ENCODE peak calls at places on chromosomes 6 and 20, in four cellular contexts. Q, T, M and Z are unnamed samples. For H3K4me1, the result is how much of the 10 kb centered on the place peaks cover.

GRCh38 chr6:75563032-75563431 is 38.6 kb upstream of the SENP6 start:
- DNase-seq in Q (no peak), T (peak), M (no peak), Z (peak)

GRCh38 chr6:38058022-38058421 is 238.5 kb downstream of the ZFAND3 start:
- DNase-seq in Q (no peak), T (no peak), M (peak), Z (peak)

GRCh38 chr6:94071835-94072234 is 652.5 kb upstream of the EPHA7 start:
- DNase-seq in Q (no peak), T (peak), M (no peak), Z (no peak)

GRCh38 chr6:44569931-44570385 is 182.5 kb downstream of the CDC5L start:
- DNase-seq in Q (peak), T (no peak), M (no peak), Z (no peak)

GRCh38 chr20:48547682-48548081 is 280.1 kb downstream of the PREX1 start:
- DNase-seq in Q (no peak), T (no peak), M (no peak), Z (no peak)

GRCh38 chr20:41392871-41393704 is 26.5 kb upstream of the EMILIN3 start:
- DNase-seq in Q (no peak), T (no peak), M (no peak), Z (peak)

GRCh38 chr6:137819740-137820139 is 47.3 kb upstream of the TNFAIP3 start:
- DNase-seq in Q (no peak), T (no peak), M (no peak), Z (no peak)

GRCh38 chr20:41717464-41717863 is 99.3 kb upstream of the CHD6 start:
- DNase-seq in Q (no peak), T (no peak), M (no peak), Z (no peak)

GRCh38 chr6:22845467-22845866 is 276.1 kb downstream of the HDGFL1 start:
- DNase-seq in Q (no peak), T (no peak), M (no peak), Z (no peak)

GRCh38 chr6:335572-335971 is 43.3 kb downstream of the DUSP22 start:
- DNase-seq in Q (no peak), T (peak), M (no peak), Z (no peak)

GRCh38 chr20:17558154-17558940 is 11.5 kb upstream of the DSTN start:
- DNase-seq in Q (no peak), T (no peak), M (peak), Z (no peak)

GRCh38 chr6:151905072-151905471 is 97.6 kb downstream of the ESR1 start:
- DNase-seq in Q (no peak), T (no peak), M (no peak), Z (no peak)

GRCh38 chr6:151900256-151900655 is 92.8 kb downstream of the ESR1 start:
- DNase-seq in Q (no peak), T (no peak), M (no peak), Z (no peak)

GRCh38 chr6:151905854-151906253 is 98.4 kb downstream of the ESR1 start:
- DNase-seq in Q (no peak), T (no peak), M (no peak), Z (no peak)

GRCh38 chr6:151900897-151901485 is 93.5 kb downstream of the ESR1 start:
- DNase-seq in Q (no peak), T (no peak), M (peak), Z (no peak)

GRCh38 chr6:151904631-151905030 is 97.1 kb downstream of the ESR1 start:
- DNase-seq in Q (no peak), T (no peak), M (no peak), Z (no peak)
- H3K4me1 ChIP-seq in Q (under half), T (under half), M (under half), Z (under half)

GRCh38 chr6:158032354-158032733 is 50.7 kb downstream of the SYNJ2 start:
- DNase-seq in Q (no peak), T (no peak), M (no peak), Z (no peak)

GRCh38 chr6:158029668-158030230 is 48.1 kb downstream of the SYNJ2 start:
- DNase-seq in Q (no peak), T (no peak), M (no peak), Z (no peak)

GRCh38 chr6:158033077-158033750 is 51.6 kb downstream of the SYNJ2 start:
- DNase-seq in Q (no peak), T (no peak), M (no peak), Z (no peak)

GRCh38 chr6:158031191-158031444 is 49.5 kb downstream of the SYNJ2 start:
- DNase-seq in Q (no peak), T (no peak), M (no peak), Z (no peak)

GRCh38 chr6:158031445-158032353 is 50.0 kb downstream of the SYNJ2 start:
- DNase-seq in Q (peak), T (no peak), M (no peak), Z (no peak)
- H3K4me1 ChIP-seq in Q (under half), T (under half), M (under half), Z (under half)

GRCh38 chr6:42224222-42225042 is 6.8 kb upstream of the MRPS10 start:
- DNase-seq in Q (no peak), T (no peak), M (peak), Z (peak)
- H3K4me1 ChIP-seq in Q (under half), T (under half), M (half or more), Z (under half)

GRCh38 chr6:133764011-133764812 is 124.7 kb upstream of the TCF21 start:
- DNase-seq in Q (no peak), T (no peak), M (peak), Z (no peak)

GRCh38 chr6:133757330-133757729 is 131.6 kb upstream of the TCF21 start:
- DNase-seq in Q (no peak), T (no peak), M (no peak), Z (no peak)

GRCh38 chr6:133756046-133756445 is 132.9 kb upstream of the TCF21 start:
- DNase-seq in Q (no peak), T (no peak), M (no peak), Z (no peak)

GRCh38 chr6:133764813-133765208 is 124.1 kb upstream of the TCF21 start:
- DNase-seq in Q (no peak), T (no peak), M (no peak), Z (no peak)

DNA sequence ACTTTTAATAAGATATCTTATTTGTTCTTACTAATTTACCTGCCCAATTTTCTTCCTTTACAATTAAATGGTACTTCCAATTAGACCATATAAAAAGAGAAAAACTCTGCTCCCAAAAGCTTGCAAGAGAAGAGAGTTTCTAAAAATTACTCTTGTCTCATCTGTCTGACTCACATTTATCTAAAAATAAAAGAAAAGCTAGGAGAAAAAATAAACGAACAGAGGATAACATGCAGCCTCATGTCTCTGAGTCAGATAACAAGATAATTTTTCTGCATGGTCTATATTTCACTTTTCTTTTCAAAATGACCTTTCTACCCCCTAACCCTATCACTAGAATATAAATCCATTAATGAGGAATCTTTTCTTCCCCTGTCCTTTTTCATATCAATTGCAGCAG is 127.2 kb upstream of the TCF21 start:
- DNase-seq in Q (no peak), T (no peak), M (peak), Z (no peak)
- H3K4me1 ChIP-seq in Q (under half), T (under half), M (under half), Z (under half)

GRCh38 chr6:33273129-33273923 is 1.5 kb downstream of the RPS18 start:
- DNase-seq in Q (no peak), T (no peak), M (no peak), Z (no peak)
- H3K4me1 ChIP-seq in Q (under half), T (under half), M (under half), Z (under half)

GRCh38 chr20:58127731-58128130 is 100.7 kb downstream of the ANKRD60 start:
- DNase-seq in Q (no peak), T (no peak), M (peak), Z (no peak)
- H3K4me1 ChIP-seq in Q (under half), T (under half), M (under half), Z (under half)

GRCh38 chr20:4685923-4686221 is 35.8 kb upstream of the PRND start:
- DNase-seq in Q (no peak), T (no peak), M (no peak), Z (no peak)
- H3K4me1 ChIP-seq in Q (under half), T (under half), M (under half), Z (under half)

DNA sequence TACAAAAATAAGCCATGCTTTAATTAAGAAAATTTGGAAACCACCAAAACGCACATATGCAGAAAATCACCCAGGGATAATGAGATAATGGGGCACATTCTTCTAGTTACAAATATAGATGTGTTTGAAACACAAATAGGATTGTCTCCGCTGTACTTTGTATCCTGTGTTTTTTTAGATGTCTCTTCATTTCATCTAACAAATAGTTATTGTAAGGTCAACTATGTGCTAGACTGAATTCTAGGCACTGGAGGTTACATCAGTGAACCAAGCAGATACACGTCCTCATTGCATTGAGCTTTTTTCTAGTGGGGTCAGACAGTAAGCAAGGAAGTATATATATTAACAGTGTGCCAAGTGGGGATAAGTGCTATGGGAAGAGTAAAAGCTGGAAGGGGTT is 152.0 kb downstream of the ZDHHC14 start:
- DNase-seq in Q (no peak), T (no peak), M (no peak), Z (no peak)
- H3K4me1 ChIP-seq in Q (under half), T (half or more), M (under half), Z (under half)

DNA sequence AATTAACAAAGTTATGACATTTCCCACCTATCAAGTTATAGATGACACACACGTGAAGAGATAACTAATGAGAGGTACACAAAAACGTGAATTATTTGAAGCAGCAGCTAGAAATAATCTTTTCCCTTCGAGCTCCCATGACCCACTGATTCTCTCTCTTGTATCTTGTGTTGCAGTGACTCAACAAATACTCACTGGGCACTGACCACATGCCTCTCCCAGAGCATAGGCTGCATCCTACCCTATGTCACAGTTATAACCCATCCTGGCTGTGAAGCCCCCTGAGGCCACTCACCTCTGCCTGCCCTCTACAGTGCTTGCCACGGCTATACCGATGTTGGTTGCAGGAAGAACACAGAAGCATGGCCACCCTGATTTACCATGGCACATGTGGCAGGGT is 91.8 kb downstream of the INSM1 start:
- DNase-seq in Q (no peak), T (no peak), M (no peak), Z (no peak)
- H3K4me1 ChIP-seq in Q (under half), T (under half), M (under half), Z (under half)

DNA sequence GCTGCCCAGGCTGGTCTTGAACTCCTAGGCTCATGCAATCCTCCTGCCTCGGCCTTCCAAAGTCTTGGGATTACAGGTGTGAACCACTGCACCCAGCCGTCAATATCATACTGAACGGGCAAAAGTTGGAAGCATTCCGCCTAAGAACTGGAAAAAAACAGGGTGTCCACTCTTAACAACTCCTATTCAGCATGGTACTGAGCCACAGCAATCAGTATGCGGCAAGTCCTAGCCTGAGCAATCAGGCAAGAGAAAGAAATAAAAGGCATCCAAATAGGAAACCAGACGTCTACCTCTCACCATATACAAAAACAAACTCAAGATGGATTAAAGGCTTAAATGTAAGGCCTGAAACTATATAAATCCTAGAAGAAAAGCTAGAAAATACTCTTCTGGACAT is 83.1 kb downstream of the FKBP5 start:
- DNase-seq in Q (no peak), T (no peak), M (peak), Z (no peak)
- H3K4me1 ChIP-seq in Q (under half), T (under half), M (under half), Z (under half)